ENCODE peak calls at places on chromosomes 6 and 20, in nine cellular contexts. T, I, C, G, Y, K, H, O and D are unnamed samples.

GRCh38 chr6:170404036-170404435 is 97.5 kb downstream of the FAM120B start:
- DNase-seq in T (no peak), I (no peak), C (no peak), G (no peak), Y (no peak), K (peak), H (no peak), O (no peak), D (no peak)

GRCh38 chr6:101686653-101687052 is 293.1 kb downstream of the GRIK2 start:
- DNase-seq in T (no peak), I (no peak), C (no peak), G (no peak), Y (no peak), K (no peak), H (no peak), O (no peak), D (no peak)

GRCh38 chr6:1622220-1622841 is 12.6 kb downstream of the FOXC1 start:
- DNase-seq in T (no peak), I (no peak), C (no peak), G (no peak), Y (no peak), K (peak), H (no peak), O (no peak), D (no peak)

GRCh38 chr6:166007349-166008263 is 160.0 kb downstream of the TBXT start:
- DNase-seq in T (no peak), I (no peak), C (no peak), G (no peak), Y (no peak), K (peak), H (no peak), O (no peak), D (no peak)

GRCh38 chr20:6697228-6697972 is 70.1 kb upstream of the BMP2 start:
- DNase-seq in T (no peak), I (no peak), C (no peak), G (no peak), Y (no peak), K (no peak), H (no peak), O (no peak), D (no peak)

GRCh38 chr20:50049442-50050026 is 63.4 kb downstream of the UBE2V1 start:
- DNase-seq in T (no peak), I (no peak), C (no peak), G (no peak), Y (no peak), K (no peak), H (no peak), O (no peak), D (no peak)

GRCh38 chr6:111361648-111362047 is 121.4 kb downstream of the REV3L start:
- DNase-seq in T (peak), I (no peak), C (peak), G (no peak), Y (peak), K (peak), H (peak), O (peak), D (no peak)

GRCh38 chr6:119845161-119845560 is 495.6 kb upstream of the MAN1A1 start:
- DNase-seq in T (no peak), I (no peak), C (no peak), G (no peak), Y (no peak), K (no peak), H (no peak), O (no peak), D (no peak)

GRCh38 chr20:20593447-20594170 is 118.8 kb downstream of the RALGAPA2 start:
- DNase-seq in T (peak), I (no peak), C (peak), G (no peak), Y (peak), K (peak), H (no peak), O (peak), D (peak)

GRCh38 chr20:50389437-50389807 is 120.8 kb upstream of the PTPN1 start:
- DNase-seq in T (no peak), I (no peak), C (no peak), G (no peak), Y (no peak), K (no peak), H (peak), O (no peak), D (no peak)

GRCh38 chr6:80376411-80376810 is 269.9 kb downstream of the BCKDHB start:
- DNase-seq in T (no peak), I (no peak), C (no peak), G (no peak), Y (no peak), K (peak), H (no peak), O (no peak), D (no peak)

GRCh38 chr6:81265106-81265505 is 487.4 kb downstream of the TENT5A start:
- DNase-seq in T (peak), I (peak), C (no peak), G (no peak), Y (no peak), K (peak), H (no peak), O (no peak), D (no peak)

GRCh38 chr6:44966449-44967091 is 361.6 kb upstream of the RUNX2 start:
- DNase-seq in T (no peak), I (no peak), C (no peak), G (peak), Y (no peak), K (peak), H (no peak), O (peak), D (no peak)

GRCh38 chr6:133806358-133806757 is 82.6 kb upstream of the TCF21 start:
- DNase-seq in T (no peak), I (no peak), C (no peak), G (no peak), Y (no peak), K (peak), H (no peak), O (no peak), D (no peak)

GRCh38 chr6:84772428-84773132 is 8.2 kb upstream of the TBX18 start:
- DNase-seq in T (no peak), I (no peak), C (no peak), G (no peak), Y (peak), K (no peak), H (no peak), O (no peak), D (no peak)

GRCh38 chr6:70221025-70221714 is 81.7 kb downstream of the COL9A1 start:
- DNase-seq in T (no peak), I (no peak), C (no peak), G (no peak), Y (peak), K (peak), H (no peak), O (peak), D (peak)

GRCh38 chr6:7910298-7910653 is 312 bp downstream of the TXNDC5 start:
- DNase-seq in T (no peak), I (no peak), C (peak), G (no peak), Y (no peak), K (no peak), H (no peak), O (no peak), D (no peak)

GRCh38 chr20:59949911-59950310 is 8.3 kb upstream of the CDH26 start:
- DNase-seq in T (no peak), I (no peak), C (no peak), G (no peak), Y (no peak), K (no peak), H (no peak), O (no peak), D (no peak)

GRCh38 chr20:46243707-46244628 is 64.3 kb downstream of the CDH22 start:
- DNase-seq in T (no peak), I (no peak), C (no peak), G (no peak), Y (no peak), K (peak), H (no peak), O (peak), D (no peak)

GRCh38 chr20:48823960-48824497 is 3.8 kb downstream of the PREX1 start:
- DNase-seq in T (no peak), I (no peak), C (no peak), G (peak), Y (no peak), K (peak), H (no peak), O (peak), D (peak)

GRCh38 chr20:33443006-33443511 is 504 bp downstream of the SNTA1 start:
- DNase-seq in T (no peak), I (no peak), C (no peak), G (no peak), Y (peak), K (no peak), H (peak), O (no peak), D (no peak)

GRCh38 chr20:40551125-40551530 is 137.9 kb downstream of the MAFB start:
- DNase-seq in T (no peak), I (no peak), C (no peak), G (no peak), Y (no peak), K (no peak), H (no peak), O (no peak), D (no peak)

GRCh38 chr20:51001697-51002265 is 21.1 kb downstream of the KCNG1 start:
- DNase-seq in T (no peak), I (no peak), C (no peak), G (no peak), Y (no peak), K (no peak), H (no peak), O (no peak), D (no peak)

GRCh38 chr6:155041781-155042279 is 46.7 kb downstream of the TIAM2 start:
- DNase-seq in T (no peak), I (no peak), C (no peak), G (no peak), Y (no peak), K (peak), H (no peak), O (no peak), D (no peak)
- TF ChIP-seq CTCF in T (no peak), I (no peak), C (no peak), G (no peak), Y (no peak), K (no peak), H (no peak), O (no peak), D (no peak)

GRCh38 chr6:122956376-122956775 is 39.7 kb upstream of the CLVS2 start:
- DNase-seq in T (no peak), I (no peak), C (no peak), G (no peak), Y (no peak), K (no peak), H (no peak), O (no peak), D (no peak)
- TF ChIP-seq CTCF in T (no peak), I (no peak), C (no peak), G (no peak), Y (no peak), K (no peak), H (no peak), O (no peak), D (peak)

GRCh38 chr20:62508641-62509051 is 32.9 kb upstream of the GATA5 start:
- DNase-seq in T (no peak), I (no peak), C (no peak), G (no peak), Y (no peak), K (no peak), H (no peak), O (peak), D (no peak)

GRCh38 chr20:62506087-62506486 is 30.3 kb upstream of the GATA5 start:
- DNase-seq in T (no peak), I (no peak), C (no peak), G (no peak), Y (no peak), K (no peak), H (no peak), O (no peak), D (no peak)

GRCh38 chr20:62506791-62507190 is 31.0 kb upstream of the GATA5 start:
- DNase-seq in T (no peak), I (no peak), C (no peak), G (no peak), Y (no peak), K (no peak), H (no peak), O (no peak), D (no peak)

GRCh38 chr20:62507323-62507722 is 31.5 kb upstream of the GATA5 start:
- DNase-seq in T (no peak), I (no peak), C (no peak), G (no peak), Y (no peak), K (no peak), H (no peak), O (no peak), D (no peak)

GRCh38 chr20:62507991-62508640 is 32.3 kb upstream of the GATA5 start:
- DNase-seq in T (no peak), I (no peak), C (no peak), G (no peak), Y (no peak), K (no peak), H (no peak), O (no peak), D (no peak)
- TF ChIP-seq CTCF in T (no peak), I (no peak), C (no peak), G (no peak), Y (no peak), K (no peak), H (no peak), O (no peak), D (no peak)

GRCh38 chr6:95648636-95649035 is 71.3 kb downstream of the MANEA start:
- DNase-seq in T (no peak), I (no peak), C (no peak), G (no peak), Y (peak), K (no peak), H (no peak), O (peak), D (no peak)
- TF ChIP-seq CTCF in T (no peak), I (no peak), C (no peak), G (no peak), Y (no peak), K (no peak), H (no peak), O (no peak), D (no peak)

GRCh38 chr6:97411610-97412009 is 128.6 kb upstream of the MMS22L start:
- DNase-seq in T (no peak), I (no peak), C (no peak), G (no peak), Y (no peak), K (no peak), H (no peak), O (no peak), D (no peak)

GRCh38 chr6:97401533-97401932 is 118.5 kb upstream of the MMS22L start:
- DNase-seq in T (no peak), I (no peak), C (no peak), G (no peak), Y (no peak), K (peak), H (no peak), O (no peak), D (no peak)

GRCh38 chr6:97406633-97407032 is 123.6 kb upstream of the MMS22L start:
- DNase-seq in T (no peak), I (no peak), C (no peak), G (no peak), Y (no peak), K (no peak), H (no peak), O (no peak), D (no peak)

GRCh38 chr6:97405818-97406409 is 122.9 kb upstream of the MMS22L start:
- DNase-seq in T (no peak), I (no peak), C (no peak), G (no peak), Y (no peak), K (no peak), H (no peak), O (peak), D (no peak)
- TF ChIP-seq CTCF in T (no peak), I (no peak), C (no peak), G (no peak), Y (no peak), K (no peak), H (no peak), O (no peak), D (no peak)

GRCh38 chr20:44717986-44718385 is 2.8 kb downstream of the CCN5 start:
- DNase-seq in T (no peak), I (no peak), C (no peak), G (no peak), Y (peak), K (no peak), H (no peak), O (no peak), D (no peak)
- TF ChIP-seq CTCF in T (peak), I (peak), C (peak), G (peak), Y (peak), K (peak), H (no peak), O (peak), D (no peak)